ENCODE peak calls at places on chromosomes 16 and 17, in five cellular contexts. One of them, this sample, is unnamed.

GRCh38 chr16:12327971-12328726 is 351.6 kb downstream of the SNX29 start:
- DNase-seq in LHCN-M2: no peak
- DNase-seq in stimulated activated naive CD4-positive, alpha-beta T cell: no peak
- DNase-seq in nucleus accumbens: no peak
- DNase-seq in NCI-H82: no peak
- DNase-seq in this sample: no peak

GRCh38 chr17:70080541-70081347 is 5.7 kb downstream of the KCNJ16 start:
- DNase-seq in NCI-H82: no peak
- DNase-seq in nucleus accumbens: no peak
- DNase-seq in stimulated activated naive CD4-positive, alpha-beta T cell: no peak
- DNase-seq in LHCN-M2: peak
- DNase-seq in this sample: no peak

GRCh38 chr16:30757316-30757715 is 4.5 kb downstream of the CFAP119 start:
- DNase-seq in NCI-H82: no peak
- DNase-seq in LHCN-M2: no peak
- DNase-seq in stimulated activated naive CD4-positive, alpha-beta T cell: no peak
- DNase-seq in nucleus accumbens: no peak
- DNase-seq in this sample: no peak

GRCh38 chr17:79745641-79746105 is 14.9 kb downstream of the ENPP7 start:
- DNase-seq in LHCN-M2: no peak
- DNase-seq in stimulated activated naive CD4-positive, alpha-beta T cell: no peak
- DNase-seq in NCI-H82: no peak
- DNase-seq in nucleus accumbens: no peak
- DNase-seq in this sample: no peak

GRCh38 chr17:19338031-19338990 is 24.2 kb downstream of the B9D1 start:
- DNase-seq in NCI-H82: peak
- DNase-seq in LHCN-M2: peak
- DNase-seq in nucleus accumbens: peak
- DNase-seq in stimulated activated naive CD4-positive, alpha-beta T cell: peak
- DNase-seq in this sample: peak

GRCh38 chr16:57639172-57639571 is 10.7 kb downstream of the ADGRG1 start:
- DNase-seq in NCI-H82: peak
- DNase-seq in nucleus accumbens: peak
- DNase-seq in stimulated activated naive CD4-positive, alpha-beta T cell: peak
- DNase-seq in LHCN-M2: no peak
- DNase-seq in this sample: no peak

GRCh38 chr17:28008526-28008925 is 34.0 kb upstream of the NLK start:
- DNase-seq in stimulated activated naive CD4-positive, alpha-beta T cell: no peak
- DNase-seq in nucleus accumbens: no peak
- DNase-seq in LHCN-M2: peak
- DNase-seq in NCI-H82: no peak
- DNase-seq in this sample: peak

GRCh38 chr16:13435415-13435814 is 484.5 kb upstream of the ERCC4 start:
- DNase-seq in stimulated activated naive CD4-positive, alpha-beta T cell: no peak
- DNase-seq in LHCN-M2: peak
- DNase-seq in NCI-H82: no peak
- DNase-seq in nucleus accumbens: no peak
- DNase-seq in this sample: no peak

GRCh38 chr17:14552311-14552710 is 251.4 kb downstream of the HS3ST3B1 start:
- DNase-seq in LHCN-M2: no peak
- DNase-seq in NCI-H82: no peak
- DNase-seq in nucleus accumbens: no peak
- DNase-seq in stimulated activated naive CD4-positive, alpha-beta T cell: no peak
- DNase-seq in this sample: no peak

This sample was measured in A172.